ENCODE peak calls at places on chromosomes 5 and 9, in four cellular contexts. One of them, this sample, is unnamed.

GRCh38 chr9:98171176-98171925 is 21.1 kb downstream of the CORO2A start:
- DNase-seq in stimulated activated CD8-positive, alpha-beta memory T cell treated with anti-CD3 and anti-CD28 coated beads, Interleukin-15, amount 100 ng/mL, for 4 hours: no peak
- DNase-seq in neural crest cell: no peak
- DNase-seq in ureter: no peak
- DNase-seq in this sample: no peak

GRCh38 chr9:115786321-115786720 is 367.3 kb upstream of the PAPPA start:
- DNase-seq in stimulated activated CD8-positive, alpha-beta memory T cell treated with anti-CD3 and anti-CD28 coated beads, Interleukin-15, amount 100 ng/mL, for 4 hours: no peak
- DNase-seq in neural crest cell: no peak
- DNase-seq in ureter: no peak
- DNase-seq in this sample: no peak

GRCh38 chr5:167916706-167917105 is 374.7 kb upstream of the WWC1 start:
- DNase-seq in neural crest cell: no peak
- DNase-seq in ureter: no peak
- DNase-seq in stimulated activated CD8-positive, alpha-beta memory T cell treated with anti-CD3 and anti-CD28 coated beads, Interleukin-15, amount 100 ng/mL, for 4 hours: no peak
- DNase-seq in this sample: no peak

GRCh38 chr5:134525687-134526482 is 415 bp downstream of the JADE2 start:
- DNase-seq in neural crest cell: peak
- DNase-seq in stimulated activated CD8-positive, alpha-beta memory T cell treated with anti-CD3 and anti-CD28 coated beads, Interleukin-15, amount 100 ng/mL, for 4 hours: peak
- DNase-seq in ureter: peak
- DNase-seq in this sample: no peak

GRCh38 chr5:120457839-120458507 is 6.1 kb upstream of the PRR16 start:
- DNase-seq in stimulated activated CD8-positive, alpha-beta memory T cell treated with anti-CD3 and anti-CD28 coated beads, Interleukin-15, amount 100 ng/mL, for 4 hours: no peak
- DNase-seq in ureter: peak
- DNase-seq in neural crest cell: peak
- DNase-seq in this sample: no peak

GRCh38 chr5:6544561-6544935 is 88.3 kb downstream of the NSUN2 start:
- DNase-seq in stimulated activated CD8-positive, alpha-beta memory T cell treated with anti-CD3 and anti-CD28 coated beads, Interleukin-15, amount 100 ng/mL, for 4 hours: no peak
- DNase-seq in ureter: no peak
- DNase-seq in neural crest cell: no peak
- DNase-seq in this sample: no peak

GRCh38 chr5:158727771-158728311 is 371.9 kb downstream of the EBF1 start:
- DNase-seq in ureter: no peak
- DNase-seq in neural crest cell: no peak
- DNase-seq in stimulated activated CD8-positive, alpha-beta memory T cell treated with anti-CD3 and anti-CD28 coated beads, Interleukin-15, amount 100 ng/mL, for 4 hours: no peak
- DNase-seq in this sample: no peak

GRCh38 chr5:74543162-74543995 is 97.1 kb downstream of the ENC1 start:
- DNase-seq in ureter: no peak
- DNase-seq in stimulated activated CD8-positive, alpha-beta memory T cell treated with anti-CD3 and anti-CD28 coated beads, Interleukin-15, amount 100 ng/mL, for 4 hours: no peak
- DNase-seq in neural crest cell: no peak
- DNase-seq in this sample: no peak

GRCh38 chr5:138738399-138738798 is 14.8 kb upstream of the CTNNA1 start:
- DNase-seq in neural crest cell: no peak
- DNase-seq in ureter: no peak
- DNase-seq in stimulated activated CD8-positive, alpha-beta memory T cell treated with anti-CD3 and anti-CD28 coated beads, Interleukin-15, amount 100 ng/mL, for 4 hours: no peak
- DNase-seq in this sample: no peak

GRCh38 chr9:132647355-132647754 is 22.4 kb downstream of the DDX31 start:
- DNase-seq in stimulated activated CD8-positive, alpha-beta memory T cell treated with anti-CD3 and anti-CD28 coated beads, Interleukin-15, amount 100 ng/mL, for 4 hours: no peak
- DNase-seq in neural crest cell: no peak
- DNase-seq in ureter: no peak
- DNase-seq in this sample: no peak

GRCh38 chr5:28165116-28165515 is 1126.7 kb upstream of the CDH9 start:
- DNase-seq in neural crest cell: no peak
- DNase-seq in stimulated activated CD8-positive, alpha-beta memory T cell treated with anti-CD3 and anti-CD28 coated beads, Interleukin-15, amount 100 ng/mL, for 4 hours: no peak
- DNase-seq in ureter: no peak
- DNase-seq in this sample: no peak

GRCh38 chr9:76741524-76741923 is 22.7 kb upstream of the PCA3 start:
- DNase-seq in stimulated activated CD8-positive, alpha-beta memory T cell treated with anti-CD3 and anti-CD28 coated beads, Interleukin-15, amount 100 ng/mL, for 4 hours: no peak
- DNase-seq in neural crest cell: no peak
- DNase-seq in ureter: no peak
- DNase-seq in this sample: no peak

GRCh38 chr9:35811364-35812024 is 568 bp downstream of the SPAG8 start:
- DNase-seq in stimulated activated CD8-positive, alpha-beta memory T cell treated with anti-CD3 and anti-CD28 coated beads, Interleukin-15, amount 100 ng/mL, for 4 hours: no peak
- DNase-seq in ureter: no peak
- DNase-seq in neural crest cell: no peak
- DNase-seq in this sample: no peak

GRCh38 chr9:121743441-121744001 is 92.1 kb downstream of the DAB2IP start:
- DNase-seq in ureter: peak
- DNase-seq in neural crest cell: peak
- DNase-seq in stimulated activated CD8-positive, alpha-beta memory T cell treated with anti-CD3 and anti-CD28 coated beads, Interleukin-15, amount 100 ng/mL, for 4 hours: no peak
- DNase-seq in this sample: no peak

GRCh38 chr5:40223884-40224402 is 455.8 kb upstream of the PTGER4 start:
- DNase-seq in neural crest cell: no peak
- DNase-seq in ureter: no peak
- DNase-seq in stimulated activated CD8-positive, alpha-beta memory T cell treated with anti-CD3 and anti-CD28 coated beads, Interleukin-15, amount 100 ng/mL, for 4 hours: no peak
- DNase-seq in this sample: no peak